ENCODE peak calls at places on chromosome 7, in seven cellular contexts. One of them, this sample, is unnamed.

GRCh38 chr7:121302214-121302745 is 26.5 kb upstream of the WNT16 start:
- DNase-seq in neural progenitor cell: no peak
- DNase-seq in HCT116: peak; percentile 97
- DNase-seq in IMR-90: peak; percentile 89
- DNase-seq in fibroblast of lung: peak; percentile 73
- DNase-seq in PC-3: peak; percentile 84
- DNase-seq in colonic mucosa: no peak
- DNase-seq in this sample: no peak

GRCh38 chr7:139853576-139854511 is 24.8 kb downstream of the TBXAS1 start:
- DNase-seq in neural progenitor cell: no peak
- DNase-seq in HCT116: no peak
- DNase-seq in IMR-90: peak; percentile 83
- DNase-seq in fibroblast of lung: peak; percentile 90
- DNase-seq in PC-3: peak; percentile 17
- DNase-seq in colonic mucosa: peak; percentile 19
- DNase-seq in this sample: no peak

GRCh38 chr7:149635561-149636329 is 137.6 kb downstream of the ZNF467 start:
- DNase-seq in neural progenitor cell: no peak
- DNase-seq in HCT116: no peak
- DNase-seq in IMR-90: no peak
- DNase-seq in fibroblast of lung: no peak
- DNase-seq in PC-3: no peak
- DNase-seq in colonic mucosa: no peak
- DNase-seq in this sample: no peak

GRCh38 chr7:110486549-110486948 is 604.4 kb upstream of the LRRN3 start:
- DNase-seq in neural progenitor cell: no peak
- DNase-seq in HCT116: no peak
- DNase-seq in IMR-90: no peak
- DNase-seq in fibroblast of lung: no peak
- DNase-seq in PC-3: no peak
- DNase-seq in colonic mucosa: no peak
- DNase-seq in this sample: no peak

GRCh38 chr7:48154792-48155413 is 16.4 kb upstream of the ABCA13 start:
- DNase-seq in neural progenitor cell: peak; percentile 31
- DNase-seq in HCT116: peak; percentile 28
- DNase-seq in IMR-90: peak; percentile 57
- DNase-seq in fibroblast of lung: peak; percentile 55
- DNase-seq in PC-3: peak; percentile 62
- DNase-seq in colonic mucosa: peak; percentile 81
- DNase-seq in this sample: no peak

GRCh38 chr7:93145324-93145723 is 2.9 kb downstream of the SAMD9L start:
- DNase-seq in neural progenitor cell: no peak
- DNase-seq in HCT116: no peak
- DNase-seq in IMR-90: no peak
- DNase-seq in fibroblast of lung: no peak
- DNase-seq in PC-3: no peak
- DNase-seq in colonic mucosa: no peak
- DNase-seq in this sample: no peak

GRCh38 chr7:48089415-48089975 is 430 bp downstream of the UPP1 start:
- DNase-seq in neural progenitor cell: no peak
- DNase-seq in HCT116: no peak
- DNase-seq in IMR-90: no peak
- DNase-seq in fibroblast of lung: no peak
- DNase-seq in PC-3: peak; percentile 51
- DNase-seq in colonic mucosa: peak; percentile 70
- DNase-seq in this sample: peak; percentile 95

GRCh38 chr7:13037216-13037615 is 349.8 kb downstream of the ARL4A start:
- DNase-seq in neural progenitor cell: no peak
- DNase-seq in HCT116: no peak
- DNase-seq in IMR-90: peak; percentile 94
- DNase-seq in fibroblast of lung: peak; percentile 85
- DNase-seq in PC-3: no peak
- DNase-seq in colonic mucosa: no peak
- DNase-seq in this sample: no peak

GRCh38 chr7:149494738-149495368 is 2.8 kb downstream of the ZNF746 start:
- DNase-seq in neural progenitor cell: no peak
- DNase-seq in HCT116: no peak
- DNase-seq in IMR-90: peak; percentile 61
- DNase-seq in fibroblast of lung: peak; percentile 75
- DNase-seq in PC-3: no peak
- DNase-seq in colonic mucosa: no peak
- DNase-seq in this sample: no peak

GRCh38 chr7:131859162-131859821 is 302.9 kb upstream of the PODXL start:
- DNase-seq in neural progenitor cell: peak; percentile 75
- DNase-seq in HCT116: peak; percentile 43
- DNase-seq in IMR-90: peak; percentile 62
- DNase-seq in fibroblast of lung: peak; percentile 61
- DNase-seq in PC-3: peak; percentile 77
- DNase-seq in colonic mucosa: peak; percentile 61
- DNase-seq in this sample: no peak

GRCh38 chr7:27992755-27993478 is 187.7 kb downstream of the JAZF1 start:
- DNase-seq in neural progenitor cell: no peak
- DNase-seq in HCT116: no peak
- DNase-seq in IMR-90: no peak
- DNase-seq in fibroblast of lung: no peak
- DNase-seq in PC-3: no peak
- DNase-seq in colonic mucosa: no peak
- DNase-seq in this sample: no peak

GRCh38 chr7:69187824-69188335 is 410.4 kb upstream of the AUTS2 start:
- DNase-seq in neural progenitor cell: no peak
- DNase-seq in HCT116: no peak
- DNase-seq in IMR-90: no peak
- DNase-seq in fibroblast of lung: no peak
- DNase-seq in PC-3: no peak
- DNase-seq in colonic mucosa: no peak
- DNase-seq in this sample: no peak

GRCh38 chr7:620885-621284 is 101.2 kb upstream of the PDGFA start:
- DNase-seq in neural progenitor cell: no peak
- DNase-seq in HCT116: no peak
- DNase-seq in IMR-90: no peak
- DNase-seq in fibroblast of lung: peak; percentile 8
- DNase-seq in PC-3: no peak
- DNase-seq in colonic mucosa: no peak
- DNase-seq in this sample: no peak
- H3K9me3 ChIP-seq in neural progenitor cell: peaks cover 13% of the 10 kb centered on the region
- H3K9me3 ChIP-seq in HCT116: peaks cover 4% of the 10 kb centered on the region
- H3K9me3 ChIP-seq in IMR-90: peaks cover 10% of the 10 kb centered on the region
- H3K9me3 ChIP-seq in fibroblast of lung: no peaks in the 10 kb centered on the region
- H3K9me3 ChIP-seq in PC-3: no peaks in the 10 kb centered on the region
- H3K9me3 ChIP-seq in colonic mucosa: no peaks in the 10 kb centered on the region
- H3K9me3 ChIP-seq in this sample: peaks cover 15% of the 10 kb centered on the region

DNA sequence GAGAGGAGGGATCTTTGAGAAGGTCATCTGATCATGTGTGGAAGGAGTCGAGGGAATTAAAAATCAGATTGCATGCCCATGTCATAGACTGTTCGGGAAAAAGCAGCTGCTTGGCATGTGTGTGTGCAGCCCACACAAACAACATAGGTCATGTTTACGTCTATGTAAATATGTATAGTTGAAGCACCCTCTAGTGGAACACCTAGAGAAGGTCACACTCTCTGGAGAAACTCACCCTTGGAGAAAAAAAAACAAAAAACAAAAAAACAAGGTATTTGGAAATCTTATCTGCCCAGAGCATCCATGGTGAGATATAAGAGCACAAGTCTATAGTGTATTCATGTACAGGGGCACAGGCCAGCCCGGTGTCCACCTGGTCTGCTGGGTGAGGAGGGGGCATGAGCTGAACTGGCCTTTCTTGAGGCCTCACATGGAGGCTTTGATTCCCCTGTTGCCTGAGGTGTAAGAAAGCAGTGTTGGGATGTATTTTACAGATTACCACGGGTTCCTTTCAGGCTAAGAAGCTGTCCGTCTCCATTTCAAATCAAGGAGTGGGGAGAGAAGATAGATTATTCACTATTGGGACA is 98.0 kb downstream of the NPY start:
- DNase-seq in neural progenitor cell: peak; percentile 35
- DNase-seq in HCT116: peak; percentile 10
- DNase-seq in IMR-90: no peak
- DNase-seq in fibroblast of lung: peak; percentile 27
- DNase-seq in PC-3: peak; percentile 47
- DNase-seq in colonic mucosa: no peak
- DNase-seq in this sample: no peak
- TF ChIP-seq CTCF in neural progenitor cell: peak; percentile 67
- TF ChIP-seq CTCF in HCT116: peak; percentile 69
- TF ChIP-seq CTCF in IMR-90: peak; percentile 15
- TF ChIP-seq CTCF in fibroblast of lung: no peak
- TF ChIP-seq CTCF in PC-3: peak; percentile 71
- TF ChIP-seq CTCF in colonic mucosa: peak; percentile 34
- TF ChIP-seq CTCF in this sample: peak; percentile 10

GRCh38 chr7:76409537-76409936 is at the start of gene SSC4D:
- DNase-seq in neural progenitor cell: peak; percentile 67
- DNase-seq in HCT116: no peak
- DNase-seq in IMR-90: no peak
- DNase-seq in fibroblast of lung: no peak
- DNase-seq in PC-3: no peak
- DNase-seq in colonic mucosa: no peak
- DNase-seq in this sample: no peak
- H3K9ac ChIP-seq in neural progenitor cell: no peak within 1 kb of the TSS
- H3K9ac ChIP-seq in HCT116: no peak within 1 kb of the TSS
- H3K9ac ChIP-seq in IMR-90: no peak within 1 kb of the TSS
- H3K9ac ChIP-seq in fibroblast of lung: no peak within 1 kb of the TSS
- H3K9ac ChIP-seq in PC-3: no peak within 1 kb of the TSS
- H3K9ac ChIP-seq in colonic mucosa: no peak within 1 kb of the TSS
- H3K9ac ChIP-seq in this sample: peak within 1 kb of the TSS; percentile 46

GRCh38 chr7:64632029-64632428 is 33.9 kb upstream of the ZNF107 start:
- DNase-seq in neural progenitor cell: no peak
- DNase-seq in HCT116: no peak
- DNase-seq in IMR-90: no peak
- DNase-seq in fibroblast of lung: no peak
- DNase-seq in PC-3: no peak
- DNase-seq in colonic mucosa: no peak
- DNase-seq in this sample: no peak
- H3K9me3 ChIP-seq in neural progenitor cell: peaks cover 27% of the 10 kb centered on the region
- H3K9me3 ChIP-seq in HCT116: no peaks in the 10 kb centered on the region
- H3K9me3 ChIP-seq in IMR-90: peaks cover 5% of the 10 kb centered on the region
- H3K9me3 ChIP-seq in fibroblast of lung: no peaks in the 10 kb centered on the region
- H3K9me3 ChIP-seq in PC-3: peaks cover 8% of the 10 kb centered on the region
- H3K9me3 ChIP-seq in colonic mucosa: no peaks in the 10 kb centered on the region
- H3K9me3 ChIP-seq in this sample: no peaks in the 10 kb centered on the region

DNA sequence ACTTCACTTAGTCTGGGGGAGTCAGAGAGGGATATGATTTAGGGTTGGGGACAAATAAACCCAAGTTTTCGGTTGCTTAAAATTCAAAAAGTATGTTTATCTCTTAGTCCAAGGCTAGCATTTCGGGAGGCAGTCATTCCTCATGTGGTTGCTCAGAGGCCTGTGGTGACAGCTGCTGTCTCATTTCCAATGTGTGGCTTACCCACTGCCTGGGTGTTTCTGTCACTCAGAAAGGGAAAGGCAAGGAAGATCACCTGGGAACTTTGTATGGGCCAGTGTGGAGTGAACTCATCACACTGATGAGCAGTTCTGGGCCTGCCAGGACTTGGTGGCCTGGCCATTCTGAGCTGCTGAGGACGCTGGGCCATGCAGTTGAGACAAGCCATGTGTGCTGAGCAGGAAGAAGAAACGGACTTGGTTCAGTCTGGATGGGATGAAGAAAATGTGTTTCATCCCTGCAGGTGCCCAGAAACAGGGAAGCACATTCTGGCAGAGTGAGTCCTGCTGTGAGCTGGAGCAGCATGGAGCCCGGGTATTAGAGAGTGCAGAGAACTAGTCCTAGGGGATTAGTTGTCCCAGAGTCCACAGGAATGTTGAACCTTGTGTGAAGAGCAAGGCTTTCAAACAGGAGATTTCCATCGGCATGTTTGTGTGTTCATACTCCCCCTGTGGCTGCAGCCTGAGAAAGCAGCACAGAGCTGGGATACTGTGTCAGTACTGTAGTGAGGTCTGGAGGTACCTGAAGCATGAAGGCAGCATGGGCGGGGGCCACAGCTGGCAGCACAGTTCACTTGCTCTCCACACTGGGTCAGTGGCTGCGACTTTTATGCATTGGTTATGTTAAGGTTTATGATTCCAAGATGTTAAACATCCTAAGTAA is 211.1 kb upstream of the IGFBP3 start:
- DNase-seq in neural progenitor cell: peak; percentile 71
- DNase-seq in HCT116: no peak
- DNase-seq in IMR-90: no peak
- DNase-seq in fibroblast of lung: no peak
- DNase-seq in PC-3: no peak
- DNase-seq in colonic mucosa: no peak
- DNase-seq in this sample: peak; percentile 61
- TF ChIP-seq CTCF in neural progenitor cell: peak; percentile 42
- TF ChIP-seq CTCF in HCT116: peak; percentile 12
- TF ChIP-seq CTCF in IMR-90: peak; percentile 36
- TF ChIP-seq CTCF in fibroblast of lung: peak; percentile 19
- TF ChIP-seq CTCF in PC-3: peak; percentile 21
- TF ChIP-seq CTCF in colonic mucosa: no peak
- TF ChIP-seq CTCF in this sample: no peak

GRCh38 chr7:143289421-143289820 is 1.3 kb downstream of the CASP2 start:
- DNase-seq in neural progenitor cell: no peak
- DNase-seq in HCT116: no peak
- DNase-seq in IMR-90: peak; percentile 48
- DNase-seq in fibroblast of lung: peak; percentile 23
- DNase-seq in PC-3: peak; percentile 54
- DNase-seq in colonic mucosa: no peak
- DNase-seq in this sample: no peak
- H3K9ac ChIP-seq in neural progenitor cell: peak overlapping the region; percentile 88
- H3K9ac ChIP-seq in HCT116: peak overlapping the region; percentile 98
- H3K9ac ChIP-seq in IMR-90: peak overlapping the region; percentile 85
- H3K9ac ChIP-seq in fibroblast of lung: peak overlapping the region; percentile 63
- H3K9ac ChIP-seq in PC-3: peak overlapping the region; percentile 99
- H3K9ac ChIP-seq in colonic mucosa: peak overlapping the region; percentile 79
- H3K9ac ChIP-seq in this sample: peak overlapping the region; percentile 72

GRCh38 chr7:156156734-156157408 is 344.6 kb upstream of the SHH start:
- DNase-seq in neural progenitor cell: peak; percentile 76
- DNase-seq in HCT116: peak; percentile 54
- DNase-seq in IMR-90: no peak
- DNase-seq in fibroblast of lung: peak; percentile 11
- DNase-seq in PC-3: peak; percentile 70
- DNase-seq in colonic mucosa: no peak
- DNase-seq in this sample: peak; percentile 82
- H3K9me3 ChIP-seq in neural progenitor cell: no peaks in the 10 kb centered on the region
- H3K9me3 ChIP-seq in HCT116: no peaks in the 10 kb centered on the region
- H3K9me3 ChIP-seq in IMR-90: peaks cover 34% of the 10 kb centered on the region
- H3K9me3 ChIP-seq in fibroblast of lung: no peaks in the 10 kb centered on the region
- H3K9me3 ChIP-seq in PC-3: no peaks in the 10 kb centered on the region
- H3K9me3 ChIP-seq in colonic mucosa: no peaks in the 10 kb centered on the region
- H3K9me3 ChIP-seq in this sample: no peaks in the 10 kb centered on the region

This sample was measured in kidney.